ENCODE peak calls at places on chromosomes 2 and 18, in five cellular contexts. L, M, C, Z and O are unnamed samples.
A peak's percentile ranks its signal among the peaks of the same experiment; 100 is the strongest.

GRCh38 chr2:75064691-75065396 is 106.4 kb downstream of the POLE4 start:
- DNase-seq in L (peak; percentile 66), M (peak; percentile 75), C (peak; percentile 1), Z (no peak), O (peak; percentile 24)

GRCh38 chr2:228655341-228655740 is 473.9 kb upstream of the SPHKAP start:
- DNase-seq in L (no peak), M (no peak), C (no peak), Z (no peak), O (no peak)

GRCh38 chr18:24031318-24031717 is 16.8 kb downstream of the TTC39C start:
- DNase-seq in L (no peak), M (no peak), C (no peak), Z (no peak), O (no peak)

GRCh38 chr2:70668432-70668831 is 99.6 kb downstream of the ADD2 start:
- DNase-seq in L (no peak), M (no peak), C (no peak), Z (no peak), O (no peak)

GRCh38 chr18:48222118-48222517 is 187.1 kb downstream of the ZBTB7C start:
- DNase-seq in L (no peak), M (peak; percentile 51), C (no peak), Z (peak; percentile 99), O (peak; percentile 88)

GRCh38 chr2:63497561-63497960 is 90.7 kb downstream of the WDPCP start:
- DNase-seq in L (no peak), M (no peak), C (no peak), Z (no peak), O (no peak)

GRCh38 chr2:99278793-99279291 is 22.2 kb downstream of the LYG1 start:
- DNase-seq in L (peak; percentile 85), M (no peak), C (no peak), Z (no peak), O (no peak)

GRCh38 chr2:201127128-201127521 is 11.2 kb downstream of the CFLAR start:
- DNase-seq in L (no peak), M (no peak), C (no peak), Z (no peak), O (no peak)

GRCh38 chr2:64978514-64979268 is 10.5 kb upstream of the SLC1A4 start:
- DNase-seq in L (peak; percentile 54), M (no peak), C (no peak), Z (no peak), O (no peak)

GRCh38 chr2:160252278-160252887 is 52.3 kb upstream of the ITGB6 start:
- DNase-seq in L (peak; percentile 67), M (peak; percentile 51), C (no peak), Z (no peak), O (peak; percentile 11)

GRCh38 chr18:65567372-65567771 is 183.4 kb upstream of the CDH7 start:
- DNase-seq in L (no peak), M (peak; percentile 26), C (no peak), Z (peak; percentile 12), O (peak; percentile 61)

GRCh38 chr2:126616606-126617069 is 39.3 kb upstream of the GYPC start:
- DNase-seq in L (no peak), M (no peak), C (no peak), Z (no peak), O (no peak)

GRCh38 chr2:206556357-206556949 is 85.8 kb upstream of the FAM237A start:
- DNase-seq in L (peak; percentile 39), M (no peak), C (no peak), Z (peak; percentile 39), O (peak; percentile 13)

GRCh38 chr2:33597026-33597425 is 2.1 kb downstream of the FAM98A start:
- DNase-seq in L (no peak), M (no peak), C (no peak), Z (no peak), O (no peak)